ENCODE peak calls at places on chromosomes 4 and X, in seven cellular contexts. V, S, H, C, P, R and L are unnamed samples.

GRCh38 chrX:23792861-23793553 is 10.0 kb downstream of the SAT1 start:
- DNase-seq in V (no peak), S (peak), H (no peak), C (no peak), P (no peak), R (no peak), L (no peak)

GRCh38 chr4:8005814-8006215 is 66.2 kb upstream of the AFAP1 start:
- DNase-seq in V (no peak), S (no peak), H (no peak), C (no peak), P (no peak), R (no peak), L (no peak)

GRCh38 chrX:154022108-154022507 is 2.4 kb upstream of the IRAK1 start:
- DNase-seq in V (no peak), S (no peak), H (no peak), C (no peak), P (no peak), R (no peak), L (no peak)

GRCh38 chrX:129622757-129623301 is 31.9 kb downstream of the APLN start:
- DNase-seq in V (peak), S (peak), H (no peak), C (no peak), P (peak), R (no peak), L (no peak)

GRCh38 chrX:69093960-69094935 is 71.0 kb downstream of the PJA1 start:
- DNase-seq in V (peak), S (peak), H (peak), C (peak), P (peak), R (peak), L (peak)

GRCh38 chrX:107467271-107467670 is 17.8 kb downstream of the FRMPD3 start:
- DNase-seq in V (no peak), S (no peak), H (no peak), C (no peak), P (no peak), R (no peak), L (no peak)

GRCh38 chrX:55624403-55624802 is 1.2 kb downstream of the FOXR2 start:
- DNase-seq in V (no peak), S (no peak), H (no peak), C (peak), P (no peak), R (no peak), L (no peak)

GRCh38 chrX:50905334-50905733 is 5.2 kb upstream of the BMP15 start:
- DNase-seq in V (no peak), S (peak), H (no peak), C (peak), P (no peak), R (no peak), L (no peak)

GRCh38 chr4:8267077-8267476 is 2.5 kb upstream of the HTRA3 start:
- DNase-seq in V (peak), S (peak), H (no peak), C (peak), P (peak), R (peak), L (peak)